ENCODE peak calls at places on chromosomes 6 and 20, in five cellular contexts. H is sigmoid colon, J is PC-9, I is body of pancreas, A is neural progenitor cell. X is an unnamed sample. For H3K4me1, the result is how much of the 10 kb centered on the place peaks cover.

GRCh38 chr6:44058617-44059358 is 68.5 kb downstream of the MRPL14 start:
- DNase-seq in A (no peak), H (peak), I (no peak), J (peak), X (peak)

GRCh38 chr6:4460595-4461475 is 315.4 kb upstream of the CDYL start:
- DNase-seq in A (peak), H (peak), I (peak), J (no peak), X (peak)

GRCh38 chr6:38631186-38631783 is 8.4 kb downstream of the BTBD9 start:
- DNase-seq in H (no peak), I (no peak), J (no peak), A (no peak), X (no peak)

GRCh38 chr6:85096976-85097375 is 332.6 kb upstream of the TBX18 start:
- DNase-seq in J (no peak), A (no peak), I (no peak), H (no peak), X (no peak)

GRCh38 chr20:45823949-45824835 is 2.9 kb downstream of the TNNC2 start:
- DNase-seq in I (peak), A (peak), J (peak), H (peak), X (peak)

GRCh38 chr6:30450908-30451818 is 38.1 kb upstream of the HLA-E start:
- DNase-seq in J (no peak), A (peak), I (no peak), H (peak), X (peak)

GRCh38 chr20:63323298-63323820 is 30.4 kb downstream of the COL20A1 start:
- DNase-seq in J (no peak), H (peak), A (no peak), I (no peak), X (no peak)

GRCh38 chr20:24783631-24784492 is 165.2 kb upstream of the CST7 start:
- DNase-seq in A (peak), J (no peak), I (no peak), H (peak), X (no peak)

GRCh38 chr6:39823187-39823815 is 31.1 kb downstream of the DAAM2 start:
- DNase-seq in J (no peak), H (peak), I (no peak), A (no peak), X (peak)

GRCh38 chr6:14165091-14165490 is 47.5 kb downstream of the CD83 start:
- DNase-seq in J (no peak), A (no peak), H (no peak), I (no peak), X (no peak)

GRCh38 chr20:63235399-63235983 is at the start of gene BIRC7:
- DNase-seq in I (no peak), A (no peak), H (no peak), J (no peak), X (no peak)

GRCh38 chr6:90846824-90847223 is 260.0 kb upstream of the MAP3K7 start:
- DNase-seq in H (no peak), J (no peak), I (no peak), A (no peak), X (no peak)

GRCh38 chr6:136757150-136757549 is 35.1 kb downstream of the MAP3K5 start:
- DNase-seq in H (no peak), A (no peak), J (no peak), I (no peak), X (no peak)

GRCh38 chr20:48612335-48612734 is 215.5 kb downstream of the PREX1 start:
- DNase-seq in H (no peak), J (no peak), I (no peak), A (no peak), X (no peak)

GRCh38 chr6:107604549-107604948 is 114.6 kb downstream of the SOBP start:
- DNase-seq in H (no peak), J (no peak), I (no peak), A (no peak), X (no peak)

GRCh38 chr6:129186988-129187387 is 304.1 kb downstream of the LAMA2 start:
- DNase-seq in H (no peak), J (peak), A (no peak), I (no peak), X (no peak)

GRCh38 chr20:57071283-57071701 is 195.1 kb downstream of the BMP7 start:
- DNase-seq in H (peak), J (no peak), A (peak), I (no peak), X (no peak)

GRCh38 chr6:5214570-5215052 is 46.1 kb downstream of the LYRM4 start:
- DNase-seq in A (peak), H (no peak), J (no peak), I (peak), X (peak)

GRCh38 chr6:100622907-100623692 is 158.4 kb upstream of the SIM1 start:
- DNase-seq in A (no peak), I (no peak), H (no peak), J (no peak), X (no peak)

GRCh38 chr6:89951574-89952360 is 57.5 kb downstream of the GJA10 start:
- DNase-seq in I (no peak), A (peak), H (no peak), J (no peak), X (no peak)

GRCh38 chr6:140001851-140002301 is 627.4 kb upstream of the CITED2 start:
- DNase-seq in H (no peak), I (no peak), J (no peak), A (no peak), X (no peak)

DNA sequence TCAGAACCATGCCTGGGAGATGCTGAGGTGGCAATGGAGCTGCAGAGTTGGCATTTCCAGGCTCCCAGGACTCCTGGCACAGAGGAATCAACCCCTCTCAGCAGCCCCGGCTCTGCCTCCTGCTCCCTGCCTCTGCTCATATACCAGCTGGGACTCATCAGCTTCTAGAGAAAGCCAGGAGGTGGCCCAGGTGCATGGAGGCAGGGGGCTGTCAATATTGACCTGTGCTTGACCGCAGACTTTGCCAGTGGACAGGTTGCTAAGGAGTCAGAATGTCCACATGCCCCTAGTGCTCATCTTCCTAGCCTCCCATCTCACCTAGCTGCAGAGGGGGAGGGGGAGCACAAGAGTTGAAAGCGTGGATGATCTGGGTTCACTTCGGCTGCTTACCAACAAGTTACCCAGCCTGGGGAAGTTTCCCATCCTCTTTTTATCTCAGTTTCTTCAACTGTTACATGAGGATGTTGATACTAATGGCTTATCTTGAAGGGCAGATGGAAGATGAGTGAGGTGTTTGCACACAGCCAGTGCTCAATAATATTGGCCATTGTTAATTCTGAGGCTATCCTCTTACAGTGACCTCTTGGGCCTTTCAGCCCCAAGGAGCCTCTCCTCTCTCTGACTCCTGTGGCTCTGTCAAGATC is 9.2 kb upstream of the SCRT2 start:
- DNase-seq in I (no peak), H (no peak), J (no peak), A (no peak), X (no peak)
- H3K4me1 ChIP-seq in I (under half), H (under half), J (under half), A (under half), X (under half)

GRCh38 chr20:7859371-7859802 is 80.9 kb downstream of the HAO1 start:
- DNase-seq in H (no peak), J (no peak), A (peak), I (no peak), X (no peak)
- TF ChIP-seq CTCF in H (peak), J (peak), A (peak), I (peak), X (peak)

DNA sequence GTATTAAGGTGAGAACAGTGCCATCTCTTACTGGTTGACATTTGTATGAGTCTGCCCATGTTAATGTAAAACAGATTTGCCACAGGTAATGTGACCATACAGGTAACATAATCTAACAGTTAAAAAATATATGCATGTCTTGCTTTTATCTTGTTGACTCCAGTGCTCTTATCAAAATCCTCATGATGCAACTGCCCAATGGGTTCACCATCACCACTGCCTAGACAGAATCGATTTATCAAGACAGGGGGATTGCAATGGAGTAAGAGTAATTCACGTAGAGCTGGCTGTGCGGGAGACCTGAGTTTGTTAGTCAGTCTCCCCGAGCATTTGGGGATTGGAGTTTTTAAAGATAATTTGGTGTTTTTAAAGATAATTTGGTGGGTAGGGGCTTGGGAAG is 19.2 kb downstream of the SNX9 start:
- DNase-seq in H (no peak), J (no peak), I (no peak), A (no peak), X (no peak)
- H3K4me1 ChIP-seq in H (half or more), J (under half), I (under half), A (under half), X (half or more)

DNA sequence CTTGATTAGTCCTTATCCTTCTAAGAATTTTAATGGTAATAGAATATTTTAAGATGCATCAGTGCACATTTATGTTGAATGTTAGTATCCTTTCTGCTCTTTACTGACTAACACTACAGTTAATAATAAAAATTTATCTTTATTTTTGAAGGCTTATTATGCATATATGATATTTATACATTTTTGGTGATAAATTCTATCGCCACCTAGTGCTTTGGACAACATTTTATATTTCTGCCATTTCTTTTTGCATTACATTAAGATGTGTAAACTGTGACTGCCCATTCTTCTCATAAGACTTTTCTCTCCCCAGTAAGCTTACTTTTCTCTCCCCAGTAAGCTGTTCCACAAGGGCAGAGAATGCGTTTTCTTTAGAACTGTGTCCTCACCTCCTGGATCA is 252.3 kb downstream of the GRIK2 start:
- DNase-seq in I (no peak), H (no peak), J (no peak), A (no peak), X (no peak)
- TF ChIP-seq CTCF in I (no peak), H (no peak), J (no peak), A (no peak), X (no peak)

DNA sequence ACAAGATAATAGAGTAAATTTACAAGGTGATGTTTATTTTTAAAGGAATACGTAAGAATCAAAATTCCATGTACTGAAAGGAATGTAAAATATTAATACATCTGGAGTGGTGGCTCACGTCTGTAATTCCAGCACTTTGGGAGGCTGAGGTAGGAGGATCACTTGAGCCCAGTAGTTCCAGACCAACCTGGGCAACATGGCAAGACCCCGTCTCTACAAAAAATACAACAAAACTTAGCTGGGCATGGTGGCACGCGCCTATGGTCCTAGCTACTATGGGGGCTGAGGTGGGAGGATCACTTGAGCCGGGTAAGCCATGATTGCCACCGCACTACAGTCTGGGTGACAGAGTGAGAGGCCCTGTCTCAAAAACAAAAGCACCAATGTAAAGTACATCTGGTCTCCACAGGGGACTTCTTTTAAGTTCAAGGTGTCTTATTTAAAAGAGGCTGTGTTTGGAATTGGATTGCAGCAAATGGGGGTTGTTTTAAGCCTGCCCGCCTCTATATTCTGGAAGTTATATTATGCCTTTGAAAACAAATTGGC is 36.9 kb downstream of the ARID1B start:
- DNase-seq in A (no peak), H (no peak), I (no peak), J (no peak), X (no peak)
- H3K4me1 ChIP-seq in A (under half), H (half or more), I (half or more), J (under half), X (half or more)

DNA sequence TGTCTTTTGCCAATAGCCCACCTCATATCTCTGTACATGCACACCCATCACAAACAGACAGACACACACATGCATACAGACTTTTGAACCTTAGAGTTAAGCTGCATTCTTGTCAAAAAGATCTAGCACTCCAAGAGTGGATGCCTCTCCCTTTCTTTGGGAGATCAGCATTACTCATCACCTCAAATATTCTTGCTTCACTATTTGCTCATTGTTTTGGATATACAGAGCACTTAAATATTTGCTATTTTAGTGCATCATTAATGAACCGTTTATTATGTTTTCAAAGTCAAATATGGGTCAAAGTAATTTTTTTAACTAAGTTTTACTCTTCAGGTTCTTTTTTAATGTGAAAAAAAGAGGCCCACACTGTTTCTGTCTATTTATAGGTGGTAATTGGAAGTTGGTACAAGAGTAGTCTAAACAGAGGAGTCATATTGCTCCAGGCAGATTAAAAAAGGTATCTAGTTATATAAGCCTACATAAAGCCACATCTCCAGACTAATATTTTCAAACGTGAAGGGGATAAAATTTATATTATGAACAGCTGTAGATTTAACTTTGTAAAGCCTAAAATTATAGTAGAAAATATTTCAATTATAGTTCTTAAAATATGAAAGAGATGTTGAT is 102.6 kb downstream of the FLRT3 start:
- DNase-seq in H (no peak), J (no peak), A (no peak), I (no peak), X (no peak)
- TF ChIP-seq CTCF in H (no peak), J (no peak), A (no peak), I (no peak), X (no peak)

GRCh38 chr6:2841264-2842138 is at the start of gene SERPINB1:
- DNase-seq in H (peak), J (peak), I (peak), A (peak), X (peak)
- H3K4me1 ChIP-seq in H (under half), J (half or more), I (half or more), A (under half), X (half or more)

X was measured in left ventricle myocardium inferior.